ENCODE peak calls at places on chromosomes 2 and 18, in four cellular contexts. Z is tibial artery, E is spleen, F is testis. T is an unnamed sample.

GRCh38 chr2:60676950-60677349 is 79.1 kb upstream of the PAPOLG start:
- DNase-seq in Z (no peak), E (no peak), F (no peak), T (no peak)

GRCh38 chr2:96869281-96869823 is 528 bp downstream of the SEMA4C start:
- DNase-seq in Z (peak; percentile 95), E (peak; percentile 85), F (peak; percentile 64), T (peak; percentile 71)

GRCh38 chr2:20617081-20617575 is 33.8 kb downstream of the HS1BP3 start:
- DNase-seq in Z (peak; percentile 89), E (peak; percentile 79), F (peak; percentile 77), T (no peak)

GRCh38 chr2:232537079-232537478 is 2.4 kb upstream of the CHRNG start:
- DNase-seq in Z (no peak), E (peak; percentile 33), F (no peak), T (no peak)

GRCh38 chr2:96970248-96970875 is 16.0 kb downstream of the FAM178B start:
- DNase-seq in Z (no peak), E (no peak), F (peak; percentile 27), T (no peak)

GRCh38 chr2:218323526-218324472 is 31.5 kb upstream of the TMBIM1 start:
- DNase-seq in Z (no peak), E (no peak), F (peak; percentile 61), T (peak; percentile 35)

GRCh38 chr2:26008851-26009566 is 24.9 kb upstream of the RAB10 start:
- DNase-seq in Z (peak; percentile 80), E (peak; percentile 84), F (peak; percentile 45), T (peak; percentile 88)

GRCh38 chr2:172249986-172250385 is 147.3 kb upstream of the DLX2 start:
- DNase-seq in Z (no peak), E (no peak), F (no peak), T (peak; percentile 72)

GRCh38 chr2:236309669-236310029 is 45.4 kb upstream of the ASB18 start:
- DNase-seq in Z (no peak), E (no peak), F (no peak), T (no peak)

GRCh38 chr18:24368749-24369148 is 28.9 kb downstream of the OSBPL1A start:
- DNase-seq in Z (no peak), E (no peak), F (no peak), T (no peak)

GRCh38 chr2:135190799-135191198 is 138.7 kb downstream of the RAB3GAP1 start:
- DNase-seq in Z (no peak), E (no peak), F (no peak), T (peak; percentile 11)

GRCh38 chr2:43759195-43759594 is 14.6 kb upstream of the DYNC2LI1 start:
- DNase-seq in Z (no peak), E (no peak), F (no peak), T (peak; percentile 87)

GRCh38 chr2:238860966-238861730 is 13.3 kb downstream of the TWIST2 start:
- DNase-seq in Z (no peak), E (peak; percentile 44), F (no peak), T (peak; percentile 80)

GRCh38 chr2:95050385-95051300 is 25.1 kb downstream of the MAL start:
- DNase-seq in Z (no peak), E (peak; percentile 42), F (no peak), T (no peak)

GRCh38 chr2:192208848-192209247 is 14.1 kb upstream of the TMEFF2 start:
- DNase-seq in Z (no peak), E (no peak), F (no peak), T (no peak)

GRCh38 chr2:200397785-200398184 is 91.3 kb downstream of the SPATS2L start:
- DNase-seq in Z (no peak), E (no peak), F (no peak), T (no peak)

GRCh38 chr2:152548996-152549395 is 168.3 kb downstream of the PRPF40A start:
- DNase-seq in Z (no peak), E (no peak), F (no peak), T (peak; percentile 56)

GRCh38 chr2:3329491-3329890 is 48.1 kb downstream of the EIPR1 start:
- DNase-seq in Z (no peak), E (peak; percentile 40), F (no peak), T (no peak)

GRCh38 chr18:23585007-23585871 is 1.1 kb downstream of the NPC1 start:
- DNase-seq in Z (no peak), E (no peak), F (no peak), T (peak; percentile 27)

GRCh38 chr2:231928481-231928880 is 2.3 kb upstream of the NPPC start:
- DNase-seq in Z (peak; percentile 51), E (peak; percentile 59), F (peak; percentile 5), T (no peak)

GRCh38 chr2:203660465-203660864 is 46.0 kb upstream of the CD28 start:
- DNase-seq in Z (no peak), E (no peak), F (no peak), T (no peak)

GRCh38 chr18:33579868-33580205 is 1.8 kb downstream of the ASXL3 start:
- DNase-seq in Z (no peak), E (no peak), F (no peak), T (no peak)
- H3K4me3 ChIP-seq in Z (peak overlapping the region; percentile 76), E (no peak overlapping the region), F (peak overlapping the region; percentile 53), T (no peak overlapping the region)

GRCh38 chr2:240560480-240561324 is 545 bp downstream of the DUSP28 start:
- DNase-seq in Z (peak; percentile 99), E (peak; percentile 100), F (peak; percentile 100), T (peak; percentile 98)
- TF ChIP-seq CTCF in Z (peak; percentile 46), E (peak; percentile 56), F (peak; percentile 37), T (peak; percentile 44)

GRCh38 chr2:216115224-216115582 is 6.1 kb downstream of the XRCC5 start:
- DNase-seq in Z (no peak), E (no peak), F (peak; percentile 24), T (no peak)
- H3K4me3 ChIP-seq in Z (peak overlapping the region; percentile 52), E (peak overlapping the region; percentile 40), F (peak overlapping the region; percentile 71), T (peak overlapping the region; percentile 62)

GRCh38 chr2:36748166-36748565 is 51.7 kb downstream of the VIT start:
- DNase-seq in Z (no peak), E (no peak), F (no peak), T (peak; percentile 29)

GRCh38 chr2:36754578-36754977 is 58.1 kb downstream of the VIT start:
- DNase-seq in Z (no peak), E (no peak), F (no peak), T (no peak)

GRCh38 chr2:36753706-36754221 is 57.3 kb downstream of the VIT start:
- DNase-seq in Z (no peak), E (no peak), F (no peak), T (no peak)

DNA sequence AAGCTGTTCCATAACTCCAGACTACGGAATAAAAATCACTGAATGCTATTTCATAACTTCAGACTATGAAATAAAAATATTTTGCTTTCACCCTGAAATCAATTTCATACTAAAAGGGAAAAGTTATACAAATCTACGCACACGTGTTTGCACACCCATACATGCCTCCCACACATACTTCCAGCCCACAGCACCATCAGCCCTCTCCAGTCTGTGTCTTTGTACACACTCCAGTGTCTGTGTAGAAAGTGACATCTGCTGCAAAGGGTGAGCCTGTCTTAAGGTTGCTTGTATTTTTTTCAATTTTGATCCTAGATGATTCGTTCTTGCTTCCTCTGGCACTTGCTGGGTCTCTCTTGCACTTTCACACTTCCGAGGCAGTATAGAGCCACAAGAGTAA is 53.6 kb downstream of the VIT start:
- DNase-seq in Z (no peak), E (no peak), F (no peak), T (no peak)
- TF ChIP-seq CTCF in Z (no peak), E (no peak), F (no peak), T (no peak)